ENCODE peak calls at places on chromosomes 12 and 14, in four cellular contexts. One of them, this sample, is unnamed.

GRCh38 chr12:111046896-111047295 is 126.5 kb upstream of the MYL2 start:
- DNase-seq in retinal pigment epithelial cell: no peak
- DNase-seq in osteoblast: no peak
- DNase-seq in gastrocnemius medialis: no peak
- DNase-seq in this sample: no peak

GRCh38 chr14:65179918-65180724 is 77.8 kb upstream of the MAX start:
- DNase-seq in gastrocnemius medialis: peak
- DNase-seq in retinal pigment epithelial cell: peak
- DNase-seq in osteoblast: peak
- DNase-seq in this sample: peak

GRCh38 chr14:36516719-36517241 is 3.3 kb downstream of the NKX2-1 start:
- DNase-seq in osteoblast: no peak
- DNase-seq in retinal pigment epithelial cell: no peak
- DNase-seq in gastrocnemius medialis: no peak
- DNase-seq in this sample: no peak

GRCh38 chr14:64117671-64118402 is 176.3 kb downstream of the ESR2 start:
- DNase-seq in retinal pigment epithelial cell: peak
- DNase-seq in osteoblast: peak
- DNase-seq in gastrocnemius medialis: peak
- DNase-seq in this sample: peak

GRCh38 chr12:107134558-107134957 is 41.2 kb upstream of the CRY1 start:
- DNase-seq in osteoblast: no peak
- DNase-seq in gastrocnemius medialis: no peak
- DNase-seq in retinal pigment epithelial cell: no peak
- DNase-seq in this sample: no peak

GRCh38 chr12:6047249-6048227 is 76.9 kb downstream of the VWF start:
- DNase-seq in retinal pigment epithelial cell: no peak
- DNase-seq in gastrocnemius medialis: no peak
- DNase-seq in osteoblast: peak
- DNase-seq in this sample: peak

GRCh38 chr14:24368562-24369252 is 723 bp downstream of the NFATC4 start:
- DNase-seq in osteoblast: peak
- DNase-seq in gastrocnemius medialis: peak
- DNase-seq in retinal pigment epithelial cell: no peak
- DNase-seq in this sample: no peak

GRCh38 chr12:2375871-2376270 is 323.1 kb downstream of the CACNA1C start:
- DNase-seq in gastrocnemius medialis: no peak
- DNase-seq in retinal pigment epithelial cell: no peak
- DNase-seq in osteoblast: no peak
- DNase-seq in this sample: no peak

GRCh38 chr14:50012644-50013043 is 103.7 kb downstream of the VCPKMT start:
- DNase-seq in osteoblast: no peak
- DNase-seq in retinal pigment epithelial cell: no peak
- DNase-seq in gastrocnemius medialis: no peak
- DNase-seq in this sample: peak

GRCh38 chr12:3995276-3995675 is 122.1 kb upstream of the PARP11 start:
- DNase-seq in retinal pigment epithelial cell: no peak
- DNase-seq in gastrocnemius medialis: no peak
- DNase-seq in osteoblast: no peak
- DNase-seq in this sample: no peak

GRCh38 chr12:117045998-117046374 is 53.2 kb downstream of the TESC start:
- DNase-seq in retinal pigment epithelial cell: no peak
- DNase-seq in gastrocnemius medialis: no peak
- DNase-seq in osteoblast: no peak
- DNase-seq in this sample: no peak

GRCh38 chr12:54003625-54004024 is 3.7 kb downstream of the HOXC9 start:
- DNase-seq in retinal pigment epithelial cell: no peak
- DNase-seq in gastrocnemius medialis: no peak
- DNase-seq in osteoblast: no peak
- DNase-seq in this sample: no peak

GRCh38 chr12:107670999-107671643 is 14.5 kb upstream of the PWP1 start:
- DNase-seq in osteoblast: no peak
- DNase-seq in gastrocnemius medialis: no peak
- DNase-seq in retinal pigment epithelial cell: no peak
- DNase-seq in this sample: peak

GRCh38 chr12:66964629-66965028 is 285.8 kb upstream of the GRIP1 start:
- DNase-seq in retinal pigment epithelial cell: peak
- DNase-seq in osteoblast: no peak
- DNase-seq in gastrocnemius medialis: no peak
- DNase-seq in this sample: no peak

GRCh38 chr12:116916714-116917114 is 6.0 kb downstream of the FBXW8 start:
- DNase-seq in osteoblast: peak
- DNase-seq in retinal pigment epithelial cell: peak
- DNase-seq in gastrocnemius medialis: peak
- DNase-seq in this sample: peak

GRCh38 chr12:102740157-102741032 is 176.6 kb downstream of the PAH start:
- DNase-seq in gastrocnemius medialis: no peak
- DNase-seq in osteoblast: no peak
- DNase-seq in retinal pigment epithelial cell: peak
- DNase-seq in this sample: peak

GRCh38 chr12:23834076-23834475 is 115.4 kb downstream of the SOX5 start:
- DNase-seq in osteoblast: no peak
- DNase-seq in gastrocnemius medialis: no peak
- DNase-seq in retinal pigment epithelial cell: no peak
- DNase-seq in this sample: peak

GRCh38 chr12:113214938-113215400 is 6.3 kb upstream of the TPCN1 start:
- DNase-seq in gastrocnemius medialis: peak
- DNase-seq in osteoblast: peak
- DNase-seq in retinal pigment epithelial cell: peak
- DNase-seq in this sample: peak

GRCh38 chr12:88393017-88393767 is 187.1 kb downstream of the KITLG start:
- DNase-seq in gastrocnemius medialis: no peak
- DNase-seq in retinal pigment epithelial cell: no peak
- DNase-seq in osteoblast: no peak
- DNase-seq in this sample: peak
- TF ChIP-seq CTCF in gastrocnemius medialis: no peak
- TF ChIP-seq CTCF in retinal pigment epithelial cell: peak
- TF ChIP-seq CTCF in osteoblast: peak
- TF ChIP-seq CTCF in this sample: peak

GRCh38 chr12:52691076-52691764 is 11.0 kb upstream of the KRT1 start:
- DNase-seq in osteoblast: no peak
- DNase-seq in retinal pigment epithelial cell: no peak
- DNase-seq in gastrocnemius medialis: no peak
- DNase-seq in this sample: no peak
- H3K4me3 ChIP-seq in osteoblast: no peak
- H3K4me3 ChIP-seq in retinal pigment epithelial cell: no peak
- H3K4me3 ChIP-seq in gastrocnemius medialis: peak
- H3K4me3 ChIP-seq in this sample: no peak

GRCh38 chr14:77509366-77509765 is 10.8 kb upstream of the ISM2 start:
- DNase-seq in retinal pigment epithelial cell: no peak
- DNase-seq in gastrocnemius medialis: no peak
- DNase-seq in osteoblast: no peak
- DNase-seq in this sample: no peak
- TF ChIP-seq CTCF in retinal pigment epithelial cell: no peak
- TF ChIP-seq CTCF in gastrocnemius medialis: no peak
- TF ChIP-seq CTCF in osteoblast: no peak
- TF ChIP-seq CTCF in this sample: no peak

DNA sequence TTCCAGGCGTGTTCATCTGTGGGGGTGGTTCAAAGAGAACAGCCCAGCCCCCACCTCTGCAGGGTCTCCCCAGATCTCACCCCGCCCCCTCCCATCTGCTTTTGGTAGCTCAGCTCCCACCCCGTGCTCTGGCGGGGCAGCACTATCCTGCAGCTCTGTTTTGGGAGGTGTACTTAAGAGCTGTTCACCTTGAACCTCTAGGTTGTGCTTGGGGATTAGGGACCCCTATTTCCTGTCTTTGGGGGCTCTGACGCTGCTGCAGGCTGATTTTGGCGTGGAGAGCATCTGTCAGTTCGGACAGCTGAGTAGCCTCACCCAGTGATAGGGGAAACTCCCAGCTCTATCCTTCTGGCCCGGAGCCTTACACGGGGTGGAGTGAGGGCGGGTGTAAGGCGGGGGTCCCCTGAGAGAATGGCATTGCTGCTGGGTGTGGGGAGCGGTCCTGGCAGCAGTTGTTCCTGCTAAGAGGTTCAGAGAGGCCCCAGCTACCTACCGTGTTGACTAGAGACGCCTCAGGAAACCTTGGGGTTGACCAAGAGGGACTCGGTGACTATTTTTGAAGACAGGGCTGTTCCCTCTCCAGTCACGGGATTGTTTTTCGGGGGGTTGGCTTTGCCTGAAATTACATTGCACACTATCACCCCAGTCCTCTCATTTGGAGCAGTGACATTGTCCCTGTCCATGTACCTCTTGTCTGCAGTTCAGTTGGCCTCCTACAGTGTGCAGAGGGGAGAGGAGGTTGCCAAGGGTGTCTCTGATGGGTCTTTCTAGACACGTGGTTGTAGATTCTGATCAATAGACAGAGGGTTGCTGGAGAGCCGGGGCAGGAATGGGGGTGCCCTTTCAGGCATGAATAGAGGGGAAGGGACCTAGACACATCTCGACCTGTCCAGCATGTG is 954 bp downstream of the TMEM120B start:
- DNase-seq in retinal pigment epithelial cell: no peak
- DNase-seq in gastrocnemius medialis: peak
- DNase-seq in osteoblast: peak
- DNase-seq in this sample: no peak
- H3K4me3 ChIP-seq in retinal pigment epithelial cell: peak
- H3K4me3 ChIP-seq in gastrocnemius medialis: peak
- H3K4me3 ChIP-seq in osteoblast: peak
- H3K4me3 ChIP-seq in this sample: peak

GRCh38 chr12:87020071-87020470 is 763.9 kb upstream of the MGAT4C start:
- DNase-seq in osteoblast: peak
- DNase-seq in retinal pigment epithelial cell: no peak
- DNase-seq in gastrocnemius medialis: no peak
- DNase-seq in this sample: peak

GRCh38 chr12:87025976-87026375 is 769.8 kb upstream of the MGAT4C start:
- DNase-seq in gastrocnemius medialis: no peak
- DNase-seq in osteoblast: no peak
- DNase-seq in retinal pigment epithelial cell: no peak
- DNase-seq in this sample: no peak

DNA sequence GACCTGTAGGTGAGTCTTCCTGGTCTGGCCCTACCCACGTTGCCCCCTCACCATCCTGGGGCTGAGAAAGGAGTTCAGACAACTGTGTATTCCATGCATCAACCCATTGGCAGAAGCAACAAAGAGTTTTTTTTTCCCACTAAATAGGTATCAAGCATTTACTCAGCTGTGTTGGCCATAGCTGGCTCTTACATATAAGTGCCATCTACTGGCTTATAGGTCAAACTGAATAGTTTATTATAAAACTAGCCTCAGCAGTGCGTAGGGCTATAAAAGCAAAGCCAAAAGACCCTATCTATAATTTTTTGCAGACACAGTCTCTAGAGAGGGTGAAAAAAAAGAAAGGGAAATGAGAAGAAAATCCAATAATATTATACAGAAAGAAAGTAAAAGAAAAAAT is 765.2 kb upstream of the MGAT4C start:
- DNase-seq in retinal pigment epithelial cell: no peak
- DNase-seq in gastrocnemius medialis: no peak
- DNase-seq in osteoblast: no peak
- DNase-seq in this sample: no peak
- TF ChIP-seq CTCF in retinal pigment epithelial cell: no peak
- TF ChIP-seq CTCF in gastrocnemius medialis: no peak
- TF ChIP-seq CTCF in osteoblast: no peak
- TF ChIP-seq CTCF in this sample: no peak

DNA sequence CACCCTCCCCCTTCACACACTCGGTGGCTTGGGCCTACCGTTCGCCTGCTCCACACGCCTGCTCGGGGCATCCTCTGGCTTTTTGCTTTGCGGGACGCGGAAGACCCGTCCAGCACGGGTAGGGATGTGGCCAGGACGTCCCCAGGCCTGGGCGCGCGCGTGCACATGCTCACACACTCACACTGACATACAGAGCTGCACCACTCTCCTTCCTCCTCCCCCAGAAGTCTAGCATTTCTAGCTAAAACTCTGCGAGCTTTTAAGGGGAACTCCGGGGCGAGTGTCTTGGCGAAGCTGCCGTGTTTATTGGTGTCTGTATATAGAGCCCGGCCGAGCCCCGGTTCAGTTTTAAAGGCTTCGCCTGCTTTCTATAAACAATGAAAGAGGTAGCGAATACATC is 5.0 kb downstream of the TBX5 start:
- DNase-seq in osteoblast: peak
- DNase-seq in retinal pigment epithelial cell: no peak
- DNase-seq in gastrocnemius medialis: no peak
- DNase-seq in this sample: no peak
- H3K4me3 ChIP-seq in osteoblast: no peak
- H3K4me3 ChIP-seq in retinal pigment epithelial cell: no peak
- H3K4me3 ChIP-seq in gastrocnemius medialis: no peak
- H3K4me3 ChIP-seq in this sample: no peak